ENCODE peak calls at places on chromosome 1, in nine cellular contexts. B is thoracic aorta; F is naive thymus-derived CD4-positive, alpha-beta T cell; R is testis; D is hepatocyte; S is right cardiac atrium; L is breast epithelium; U is cardiac muscle cell; K is neural progenitor cell. X is an unnamed sample.
A peak's percentile ranks its signal among the peaks of the same experiment; 100 is the strongest.

GRCh38 chr1:77415585-77415984 is 133.8 kb downstream of the AK5 start:
- DNase-seq in R (no peak), U (no peak), F (no peak), S (no peak), B (no peak), D (no peak), L (no peak), K (no peak), X (no peak)

GRCh38 chr1:85315789-85316188 is 39.4 kb upstream of the BCL10 start:
- DNase-seq in B (no peak), K (no peak), D (no peak), R (no peak), U (peak; percentile 52), F (no peak), S (peak; percentile 25), L (no peak), X (no peak)

GRCh38 chr1:91791103-91791502 is 94.8 kb downstream of the TGFBR3 start:
- DNase-seq in U (no peak), D (peak; percentile 28), B (no peak), S (no peak), R (no peak), F (no peak), L (no peak), K (peak; percentile 89), X (no peak)

GRCh38 chr1:231106347-231106746 is 55.5 kb upstream of the TRIM67 start:
- DNase-seq in K (no peak), L (no peak), F (no peak), U (peak; percentile 84), S (no peak), B (no peak), R (no peak), D (peak; percentile 42), X (no peak)

GRCh38 chr1:219271914-219272545 is 98.4 kb downstream of the LYPLAL1 start:
- DNase-seq in R (no peak), B (no peak), L (no peak), D (no peak), K (no peak), U (peak; percentile 56), F (no peak), S (no peak), X (no peak)

GRCh38 chr1:8702121-8702520 is 115.3 kb downstream of the RERE start:
- DNase-seq in L (peak; percentile 46), R (peak; percentile 56), K (peak; percentile 61), D (peak; percentile 58), U (peak; percentile 46), S (peak; percentile 26), B (no peak), F (no peak), X (no peak)

GRCh38 chr1:8211620-8212442 is 106.1 kb upstream of the SLC45A1 start:
- DNase-seq in F (no peak), S (peak; percentile 54), U (peak; percentile 99), B (no peak), L (peak; percentile 82), D (peak; percentile 72), R (no peak), K (no peak), X (peak; percentile 85)

GRCh38 chr1:4638347-4638734 is 16.1 kb upstream of the AJAP1 start:
- DNase-seq in S (no peak), F (no peak), U (no peak), D (no peak), K (no peak), R (no peak), B (no peak), L (no peak), X (no peak)

GRCh38 chr1:210828996-210829596 is 304.9 kb downstream of the KCNH1 start:
- DNase-seq in B (no peak), K (no peak), F (no peak), D (no peak), L (no peak), R (no peak), U (no peak), S (no peak), X (no peak)

GRCh38 chr1:25624604-25625003 is 8.0 kb downstream of the MAN1C1 start:
- DNase-seq in B (no peak), K (no peak), R (no peak), L (no peak), F (no peak), U (no peak), D (no peak), S (no peak), X (no peak)

GRCh38 chr1:228397454-228397786 is 9.2 kb downstream of the TRIM11 start:
- DNase-seq in B (no peak), R (no peak), L (no peak), F (no peak), U (no peak), D (no peak), S (no peak), K (no peak), X (no peak)

GRCh38 chr1:27772932-27773731 is at the start of gene STX12:
- DNase-seq in D (peak; percentile 99), S (peak; percentile 99), B (peak; percentile 99), F (peak; percentile 100), R (peak; percentile 98), U (peak; percentile 100), K (peak; percentile 99), L (peak; percentile 99), X (peak; percentile 99)

GRCh38 chr1:27773732-27774445 is 870 bp downstream of the STX12 start:
- DNase-seq in B (no peak), D (no peak), S (no peak), R (no peak), L (no peak), U (peak; percentile 26), F (no peak), K (no peak), X (no peak)

GRCh38 chr1:27770293-27770830 is 2.7 kb upstream of the STX12 start:
- DNase-seq in R (no peak), D (no peak), L (no peak), K (peak; percentile 12), S (no peak), B (no peak), F (no peak), U (no peak), X (no peak)

GRCh38 chr1:27772581-27772931 is 463 bp upstream of the STX12 start:
- DNase-seq in S (no peak), D (no peak), R (no peak), U (no peak), K (no peak), L (no peak), B (no peak), F (no peak), X (no peak)

DNA sequence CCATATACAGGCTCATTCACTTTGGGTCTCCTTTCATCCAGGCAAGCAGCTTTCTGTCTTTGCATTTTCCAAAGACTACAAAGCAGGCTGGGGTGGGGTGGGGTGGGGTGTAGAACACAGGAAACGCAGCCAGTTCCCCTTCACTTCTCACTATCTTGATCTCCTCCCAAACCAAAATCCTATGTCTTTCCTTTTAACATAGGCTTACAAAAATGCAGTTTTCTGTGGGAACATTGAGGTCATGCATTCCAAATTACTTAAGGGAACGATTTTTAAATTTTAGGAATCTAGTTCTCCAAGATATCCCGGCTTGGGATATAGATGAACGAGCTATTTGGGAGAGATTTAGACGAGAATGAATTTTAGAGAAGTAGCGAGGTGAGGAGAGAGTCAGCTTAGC is 948 bp upstream of the STX12 start:
- DNase-seq in R (no peak), D (no peak), L (no peak), B (no peak), F (no peak), S (no peak), U (peak; percentile 64), K (no peak), X (no peak)
- H3K4me3 ChIP-seq in R (peak overlapping the region; percentile 93), D (no peak overlapping the region), L (peak overlapping the region; percentile 96), B (peak overlapping the region; percentile 96), F (peak overlapping the region; percentile 97), S (peak overlapping the region; percentile 51), U (no peak overlapping the region), K (no peak overlapping the region), X (peak overlapping the region; percentile 97)

GRCh38 chr1:2859219-2859880 is 57.9 kb upstream of the TTC34 start:
- DNase-seq in U (no peak), L (no peak), F (no peak), D (no peak), B (no peak), K (no peak), R (no peak), S (no peak), X (no peak)
- H3K27ac ChIP-seq in U (no peak overlapping the region), L (no peak overlapping the region), F (peak overlapping the region; percentile 3), D (no peak overlapping the region), B (no peak overlapping the region), K (no peak overlapping the region), R (no peak overlapping the region), S (no peak overlapping the region), X (no peak overlapping the region)

DNA sequence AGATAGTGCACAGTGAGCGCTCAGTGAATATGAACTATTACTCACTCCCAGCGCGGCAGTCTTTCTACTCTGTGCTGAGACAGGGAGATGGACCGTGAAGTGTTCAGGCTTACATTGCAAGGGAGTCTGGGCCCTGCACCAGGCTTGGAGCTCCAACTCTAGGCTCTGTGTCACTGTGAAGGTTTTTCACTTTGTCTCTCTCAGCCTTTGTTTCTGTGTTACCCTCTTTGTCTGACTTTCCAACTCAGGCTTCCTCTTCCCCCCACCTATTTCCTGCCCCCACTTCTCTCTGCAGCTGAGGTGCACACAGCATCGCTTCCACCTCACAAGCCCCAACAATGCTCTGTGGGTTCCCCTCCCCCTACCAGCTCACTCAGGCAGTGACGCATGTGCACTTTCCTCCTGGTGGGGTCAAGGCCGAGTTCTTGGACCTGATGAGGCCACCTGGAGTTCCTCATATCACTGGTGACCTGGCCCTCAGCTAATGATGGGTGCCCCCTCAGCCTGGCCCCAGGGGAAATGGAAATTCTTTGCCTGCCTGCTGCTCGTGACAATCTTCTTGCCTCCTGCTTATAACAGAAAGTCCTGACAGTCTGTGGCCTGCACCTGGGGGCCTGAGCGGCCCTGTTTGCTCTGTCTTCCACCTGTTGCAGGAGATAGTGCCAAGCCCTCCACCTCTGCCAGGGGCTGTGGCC is 1.1 kb upstream of the LCK start:
- DNase-seq in D (peak; percentile 45), U (no peak), L (peak; percentile 46), R (no peak), F (peak; percentile 94), S (peak; percentile 51), B (no peak), K (no peak), X (peak; percentile 58)
- H3K4me1 ChIP-seq in D (peaks cover 4% of the 10 kb centered on the region), U (peaks cover 11% of the 10 kb centered on the region), L (peaks cover 3% of the 10 kb centered on the region), R (peaks cover 40% of the 10 kb centered on the region), F (peaks cover 37% of the 10 kb centered on the region), S (peaks cover 6% of the 10 kb centered on the region), B (peaks cover 6% of the 10 kb centered on the region), K (peaks cover 12% of the 10 kb centered on the region), X (peaks cover 64% of the 10 kb centered on the region)

DNA sequence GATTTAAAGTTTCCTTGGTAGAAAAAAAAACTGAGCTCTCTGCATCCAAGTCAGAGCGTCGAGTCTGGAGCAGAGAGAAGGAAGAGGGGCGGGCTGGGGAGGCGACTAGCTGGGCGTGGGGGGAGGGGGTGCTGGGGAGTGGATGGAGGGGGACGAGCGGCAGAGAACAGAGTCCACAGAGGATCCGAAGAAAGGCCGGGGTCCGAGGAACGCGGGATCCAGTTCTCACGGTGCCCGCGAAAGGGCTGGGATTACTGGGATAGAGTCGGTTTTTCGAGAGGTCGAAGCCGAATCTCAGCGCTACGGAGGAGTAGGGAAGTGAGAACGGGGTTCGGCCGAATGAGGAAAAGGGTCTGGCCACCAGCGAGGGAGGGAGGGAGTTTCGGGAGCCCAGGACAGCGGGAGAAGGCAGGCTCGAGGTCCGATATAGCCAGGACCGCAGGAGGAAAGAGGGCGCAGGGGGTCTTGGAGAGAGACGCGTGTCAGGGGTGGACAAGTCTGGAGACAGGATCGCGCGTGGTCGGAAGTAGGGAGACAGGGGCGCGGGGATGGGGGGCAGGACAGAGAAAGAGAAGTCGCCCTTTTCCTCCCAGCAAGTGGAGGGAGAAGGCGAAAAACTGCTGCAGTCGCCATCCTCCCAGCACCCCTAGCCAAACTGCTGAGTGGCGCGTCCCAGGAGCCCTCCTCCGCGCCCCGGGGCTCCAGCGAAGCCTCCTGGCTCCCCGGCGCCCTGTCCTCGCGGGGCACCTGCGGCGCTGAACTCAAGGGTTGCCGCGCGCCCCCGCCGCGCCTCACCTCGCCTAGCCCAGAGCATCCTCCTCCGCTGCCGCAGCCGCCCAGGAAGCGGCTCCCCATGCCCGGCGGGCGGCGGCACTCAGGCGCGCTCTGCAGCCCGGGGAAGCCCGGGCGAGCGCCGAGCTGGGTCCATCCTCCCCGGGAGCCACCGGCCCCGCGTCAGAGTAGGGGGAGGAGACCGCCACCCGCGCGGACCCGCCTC is at the start of gene DAB1:
- DNase-seq in R (peak; percentile 21), B (no peak), U (peak; percentile 5), K (peak; percentile 76), D (peak; percentile 64), S (no peak), F (no peak), L (no peak), X (no peak)
- H3K4me3 ChIP-seq in R (peak within 1 kb of the TSS; percentile 52), B (peak within 1 kb of the TSS; percentile 47), U (peak within 1 kb of the TSS; percentile 68), K (peak within 1 kb of the TSS; percentile 76), D (peak within 1 kb of the TSS; percentile 46), S (peak within 1 kb of the TSS; percentile 69), F (no peak within 1 kb of the TSS), L (peak within 1 kb of the TSS; percentile 43), X (no peak within 1 kb of the TSS)

X was measured in left lung.